ENCODE peak calls at places on chromosomes 3 and 15, in six cellular contexts. One of them, this sample, is unnamed.

GRCh38 chr3:15795563-15796308 is 2.0 kb downstream of the ANKRD28 start:
- DNase-seq in AG10803: peak
- DNase-seq in fibroblast of lung: peak
- DNase-seq in AG04450: no peak
- DNase-seq in BJ: no peak
- DNase-seq in pancreas: no peak
- DNase-seq in this sample: peak

GRCh38 chr3:10933958-10934481 is 58.5 kb upstream of the SLC6A1 start:
- DNase-seq in AG10803: peak
- DNase-seq in BJ: no peak
- DNase-seq in pancreas: no peak
- DNase-seq in AG04450: peak
- DNase-seq in fibroblast of lung: peak
- DNase-seq in this sample: no peak

GRCh38 chr3:115040673-115041286 is 106.3 kb downstream of the ZBTB20 start:
- DNase-seq in pancreas: peak
- DNase-seq in BJ: no peak
- DNase-seq in AG10803: peak
- DNase-seq in fibroblast of lung: peak
- DNase-seq in AG04450: peak
- DNase-seq in this sample: peak

GRCh38 chr15:88911766-88912118 is 1.4 kb downstream of the MFGE8 start:
- DNase-seq in AG04450: no peak
- DNase-seq in AG10803: no peak
- DNase-seq in BJ: no peak
- DNase-seq in pancreas: no peak
- DNase-seq in fibroblast of lung: peak
- DNase-seq in this sample: no peak

GRCh38 chr15:77869021-77869895 is 208.3 kb downstream of the TBC1D2B start:
- DNase-seq in AG04450: no peak
- DNase-seq in fibroblast of lung: peak
- DNase-seq in AG10803: peak
- DNase-seq in pancreas: no peak
- DNase-seq in BJ: no peak
- DNase-seq in this sample: no peak

GRCh38 chr15:61050844-61051569 is 178.1 kb downstream of the RORA start:
- DNase-seq in AG10803: no peak
- DNase-seq in fibroblast of lung: no peak
- DNase-seq in AG04450: no peak
- DNase-seq in pancreas: no peak
- DNase-seq in BJ: no peak
- DNase-seq in this sample: no peak

GRCh38 chr15:64461577-64462162 is 1.3 kb downstream of the ZNF609 start:
- DNase-seq in pancreas: no peak
- DNase-seq in AG10803: peak
- DNase-seq in fibroblast of lung: peak
- DNase-seq in BJ: no peak
- DNase-seq in AG04450: no peak
- DNase-seq in this sample: peak

GRCh38 chr3:113514265-113514769 is 639 bp downstream of the SPICE1 start:
- DNase-seq in AG10803: no peak
- DNase-seq in BJ: no peak
- DNase-seq in pancreas: no peak
- DNase-seq in fibroblast of lung: peak
- DNase-seq in AG04450: no peak
- DNase-seq in this sample: no peak

GRCh38 chr15:72838311-72838731 is 54.8 kb upstream of the ADPGK start:
- DNase-seq in AG10803: peak
- DNase-seq in BJ: no peak
- DNase-seq in AG04450: no peak
- DNase-seq in pancreas: no peak
- DNase-seq in fibroblast of lung: peak
- DNase-seq in this sample: peak

GRCh38 chr15:29115093-29115991 is 154.3 kb downstream of the NSMCE3 start:
- DNase-seq in BJ: no peak
- DNase-seq in fibroblast of lung: no peak
- DNase-seq in AG10803: no peak
- DNase-seq in AG04450: no peak
- DNase-seq in pancreas: no peak
- DNase-seq in this sample: no peak

GRCh38 chr3:182628531-182628930 is 164.8 kb upstream of the ATP11B start:
- DNase-seq in AG04450: no peak
- DNase-seq in BJ: no peak
- DNase-seq in fibroblast of lung: no peak
- DNase-seq in AG10803: no peak
- DNase-seq in pancreas: no peak
- DNase-seq in this sample: no peak

GRCh38 chr3:106840319-106840718 is 536.9 kb upstream of the CCDC54 start:
- DNase-seq in AG04450: no peak
- DNase-seq in AG10803: no peak
- DNase-seq in fibroblast of lung: no peak
- DNase-seq in BJ: no peak
- DNase-seq in pancreas: no peak
- DNase-seq in this sample: no peak
- H3K4me3 ChIP-seq in AG04450: no peak
- H3K4me3 ChIP-seq in AG10803: no peak
- H3K4me3 ChIP-seq in fibroblast of lung: no peak
- H3K4me3 ChIP-seq in BJ: no peak
- H3K4me3 ChIP-seq in pancreas: no peak
- H3K4me3 ChIP-seq in this sample: no peak

GRCh38 chr3:127337001-127337400 is 49.2 kb upstream of the PRR20G start:
- DNase-seq in AG04450: no peak
- DNase-seq in pancreas: no peak
- DNase-seq in BJ: no peak
- DNase-seq in AG10803: no peak
- DNase-seq in fibroblast of lung: no peak
- DNase-seq in this sample: no peak

GRCh38 chr3:127337911-127338531 is 50.2 kb upstream of the PRR20G start:
- DNase-seq in pancreas: no peak
- DNase-seq in BJ: no peak
- DNase-seq in fibroblast of lung: no peak
- DNase-seq in AG04450: no peak
- DNase-seq in AG10803: no peak
- DNase-seq in this sample: no peak

GRCh38 chr3:127339016-127339415 is 51.2 kb upstream of the PRR20G start:
- DNase-seq in AG04450: no peak
- DNase-seq in pancreas: no peak
- DNase-seq in BJ: no peak
- DNase-seq in AG10803: no peak
- DNase-seq in fibroblast of lung: no peak
- DNase-seq in this sample: no peak

GRCh38 chr3:127339943-127340861 is 52.4 kb upstream of the PRR20G start:
- DNase-seq in fibroblast of lung: no peak
- DNase-seq in AG10803: no peak
- DNase-seq in BJ: no peak
- DNase-seq in pancreas: no peak
- DNase-seq in AG04450: no peak
- DNase-seq in this sample: no peak

DNA sequence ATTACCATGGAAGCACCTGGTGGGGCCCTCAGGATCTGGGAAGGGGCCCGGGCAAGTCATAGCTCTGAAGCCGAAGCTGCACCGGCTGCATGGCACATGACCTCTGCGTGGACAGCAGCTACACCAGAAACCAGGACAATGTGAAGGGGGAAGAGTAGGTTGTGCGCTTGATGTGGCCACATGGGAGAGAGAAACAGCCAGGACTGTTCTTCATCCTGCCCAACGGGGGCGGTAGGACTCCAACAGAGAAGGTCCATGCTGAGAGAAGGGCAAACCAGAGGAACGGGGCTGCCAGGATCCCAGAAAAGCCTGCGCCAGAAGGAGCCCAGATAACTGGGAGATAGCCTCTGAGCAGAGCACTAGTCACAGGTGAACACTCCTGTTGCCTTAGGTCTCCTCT is 54.9 kb upstream of the PRR20G start:
- DNase-seq in AG04450: no peak
- DNase-seq in fibroblast of lung: no peak
- DNase-seq in AG10803: no peak
- DNase-seq in BJ: no peak
- DNase-seq in pancreas: no peak
- DNase-seq in this sample: no peak
- TF ChIP-seq CTCF in AG04450: peak
- TF ChIP-seq CTCF in fibroblast of lung: no peak
- TF ChIP-seq CTCF in AG10803: no peak
- TF ChIP-seq CTCF in BJ: no peak
- TF ChIP-seq CTCF in pancreas: no peak
- TF ChIP-seq CTCF in this sample: no peak

GRCh38 chr15:47184405-47185221 is 532.7 kb upstream of the SEMA6D start:
- DNase-seq in BJ: no peak
- DNase-seq in AG10803: peak
- DNase-seq in pancreas: no peak
- DNase-seq in AG04450: no peak
- DNase-seq in fibroblast of lung: peak
- DNase-seq in this sample: no peak

GRCh38 chr15:47186071-47186470 is 531.2 kb upstream of the SEMA6D start:
- DNase-seq in pancreas: no peak
- DNase-seq in BJ: no peak
- DNase-seq in AG04450: no peak
- DNase-seq in AG10803: no peak
- DNase-seq in fibroblast of lung: no peak
- DNase-seq in this sample: no peak

GRCh38 chr15:47185222-47185800 is 532.0 kb upstream of the SEMA6D start:
- DNase-seq in AG10803: no peak
- DNase-seq in pancreas: no peak
- DNase-seq in fibroblast of lung: no peak
- DNase-seq in BJ: no peak
- DNase-seq in AG04450: no peak
- DNase-seq in this sample: no peak

GRCh38 chr15:47182818-47183217 is 534.5 kb upstream of the SEMA6D start:
- DNase-seq in BJ: no peak
- DNase-seq in AG04450: no peak
- DNase-seq in fibroblast of lung: no peak
- DNase-seq in pancreas: no peak
- DNase-seq in AG10803: no peak
- DNase-seq in this sample: no peak

DNA sequence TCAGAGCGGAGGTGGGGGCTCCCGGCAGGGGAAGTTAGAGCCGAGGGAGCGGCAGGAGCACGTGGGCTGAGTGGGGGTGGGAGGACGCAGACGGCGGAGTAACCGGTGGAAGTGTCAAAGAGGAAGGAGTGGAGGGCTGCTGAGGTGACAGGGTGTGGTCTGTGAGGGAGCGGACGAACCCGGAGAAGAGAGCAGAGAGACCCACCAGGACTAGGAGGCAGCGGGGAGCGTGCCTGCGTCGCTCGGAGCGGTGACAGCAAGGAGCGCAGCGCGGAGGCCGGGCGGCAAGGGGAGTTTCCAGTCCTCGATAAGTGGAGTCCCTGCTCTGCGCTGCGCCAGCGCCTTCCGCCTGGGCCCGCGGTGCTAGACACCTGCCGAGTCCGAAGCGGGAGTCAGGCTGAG is 533.3 kb upstream of the SEMA6D start:
- DNase-seq in BJ: no peak
- DNase-seq in AG04450: no peak
- DNase-seq in fibroblast of lung: no peak
- DNase-seq in pancreas: peak
- DNase-seq in AG10803: no peak
- DNase-seq in this sample: no peak
- H3K4me3 ChIP-seq in BJ: peak
- H3K4me3 ChIP-seq in AG04450: peak
- H3K4me3 ChIP-seq in fibroblast of lung: peak
- H3K4me3 ChIP-seq in pancreas: peak
- H3K4me3 ChIP-seq in AG10803: peak
- H3K4me3 ChIP-seq in this sample: peak

DNA sequence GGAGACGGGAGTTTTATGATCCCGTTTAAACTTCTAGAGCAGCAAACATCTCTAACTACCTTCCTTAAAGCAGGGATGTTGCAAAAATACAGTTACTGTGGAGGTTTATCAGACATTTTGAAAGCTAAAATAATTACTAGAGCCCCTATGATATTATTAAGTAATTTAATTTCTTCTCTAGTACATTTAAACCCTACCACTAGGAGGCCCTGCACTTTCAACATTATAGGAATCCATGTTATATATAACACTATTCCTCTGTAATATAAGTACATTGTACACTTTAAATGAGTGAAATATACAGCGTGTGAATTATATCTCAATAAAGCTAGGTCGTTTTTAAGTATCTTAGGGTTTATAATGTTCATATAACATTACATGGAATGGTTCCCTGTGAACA is 11.5 kb downstream of the SETMAR start:
- DNase-seq in pancreas: no peak
- DNase-seq in BJ: no peak
- DNase-seq in fibroblast of lung: no peak
- DNase-seq in AG04450: no peak
- DNase-seq in AG10803: no peak
- DNase-seq in this sample: peak
- TF ChIP-seq CTCF in pancreas: no peak
- TF ChIP-seq CTCF in BJ: peak
- TF ChIP-seq CTCF in fibroblast of lung: peak
- TF ChIP-seq CTCF in AG04450: peak
- TF ChIP-seq CTCF in AG10803: peak
- TF ChIP-seq CTCF in this sample: peak

GRCh38 chr15:87610366-87610765 is 646.2 kb downstream of the NTRK3 start:
- DNase-seq in BJ: no peak
- DNase-seq in fibroblast of lung: peak
- DNase-seq in AG10803: no peak
- DNase-seq in pancreas: no peak
- DNase-seq in AG04450: no peak
- DNase-seq in this sample: peak
- H3K4me3 ChIP-seq in BJ: no peak
- H3K4me3 ChIP-seq in fibroblast of lung: no peak
- H3K4me3 ChIP-seq in AG10803: no peak
- H3K4me3 ChIP-seq in pancreas: no peak
- H3K4me3 ChIP-seq in AG04450: no peak
- H3K4me3 ChIP-seq in this sample: no peak

DNA sequence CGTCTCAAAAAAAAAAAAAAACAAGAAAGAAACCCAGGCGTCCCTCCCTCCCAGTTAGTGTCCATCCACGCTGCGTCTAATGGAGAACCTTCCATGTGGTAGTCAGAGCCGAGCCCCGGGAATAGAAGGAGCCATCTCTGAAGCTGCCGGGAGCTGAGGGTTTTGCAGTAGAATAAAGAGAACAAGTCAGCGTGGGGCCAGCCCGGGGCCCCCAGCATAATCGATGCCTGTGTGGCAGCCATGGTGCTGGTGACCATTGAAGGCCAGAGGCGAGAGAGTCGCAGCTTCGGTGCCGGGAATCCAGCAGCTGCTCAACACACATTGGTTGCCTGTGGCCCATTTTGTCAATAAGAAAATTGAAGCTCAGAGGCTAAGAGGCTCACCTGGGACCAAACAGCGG is 151.7 kb downstream of the CHSY1 start:
- DNase-seq in pancreas: no peak
- DNase-seq in fibroblast of lung: no peak
- DNase-seq in AG04450: no peak
- DNase-seq in BJ: no peak
- DNase-seq in AG10803: no peak
- DNase-seq in this sample: no peak
- TF ChIP-seq CTCF in pancreas: no peak
- TF ChIP-seq CTCF in fibroblast of lung: no peak
- TF ChIP-seq CTCF in AG04450: no peak
- TF ChIP-seq CTCF in BJ: no peak
- TF ChIP-seq CTCF in AG10803: no peak
- TF ChIP-seq CTCF in this sample: no peak

This sample was measured in fibroblast of the aortic adventitia.